ENCODE peak calls at places on chromosomes 11 and 22, in ten cellular contexts. One of them, this sample, is unnamed.

GRCh38 chr11:111324277-111324720 is 26.0 kb downstream of the POU2AF3 start:
- DNase-seq in right atrium auricular region: no peak
- DNase-seq in KG1: no peak
- DNase-seq in amniotic stem cell: peak; percentile 14
- DNase-seq in stromal cell of bone marrow: peak; percentile 58
- DNase-seq in NCI-H510A treated with DMSO at 0.1 percent for 48 hours: no peak
- DNase-seq in Ammon's horn: peak; percentile 28
- DNase-seq in ecto neural progenitor cell: no peak
- DNase-seq in ELR: no peak
- DNase-seq in bronchial epithelial cell: peak; percentile 30
- DNase-seq in this sample: no peak

GRCh38 chr22:48993655-48994054 is 834.0 kb downstream of the BRD1 start:
- DNase-seq in Ammon's horn: no peak
- DNase-seq in stromal cell of bone marrow: no peak
- DNase-seq in NCI-H510A treated with DMSO at 0.1 percent for 48 hours: no peak
- DNase-seq in KG1: no peak
- DNase-seq in ecto neural progenitor cell: peak; percentile 25
- DNase-seq in ELR: no peak
- DNase-seq in amniotic stem cell: no peak
- DNase-seq in right atrium auricular region: peak; percentile 26
- DNase-seq in bronchial epithelial cell: no peak
- DNase-seq in this sample: no peak

GRCh38 chr22:39432361-39432811 is 24.4 kb upstream of the MGAT3 start:
- DNase-seq in right atrium auricular region: no peak
- DNase-seq in ecto neural progenitor cell: no peak
- DNase-seq in bronchial epithelial cell: no peak
- DNase-seq in NCI-H510A treated with DMSO at 0.1 percent for 48 hours: no peak
- DNase-seq in KG1: no peak
- DNase-seq in stromal cell of bone marrow: no peak
- DNase-seq in ELR: no peak
- DNase-seq in Ammon's horn: no peak
- DNase-seq in amniotic stem cell: no peak
- DNase-seq in this sample: no peak

GRCh38 chr11:12862761-12863469 is 146.2 kb upstream of the RASSF10 start:
- DNase-seq in stromal cell of bone marrow: peak; percentile 55
- DNase-seq in KG1: no peak
- DNase-seq in Ammon's horn: peak; percentile 68
- DNase-seq in bronchial epithelial cell: no peak
- DNase-seq in ELR: peak; percentile 13
- DNase-seq in NCI-H510A treated with DMSO at 0.1 percent for 48 hours: peak; percentile 3
- DNase-seq in right atrium auricular region: no peak
- DNase-seq in amniotic stem cell: no peak
- DNase-seq in ecto neural progenitor cell: peak; percentile 82
- DNase-seq in this sample: peak; percentile 62

GRCh38 chr11:35554491-35555237 is 29.2 kb upstream of the PAMR1 start:
- DNase-seq in ecto neural progenitor cell: no peak
- DNase-seq in KG1: no peak
- DNase-seq in ELR: peak; percentile 46
- DNase-seq in Ammon's horn: no peak
- DNase-seq in amniotic stem cell: no peak
- DNase-seq in bronchial epithelial cell: no peak
- DNase-seq in stromal cell of bone marrow: no peak
- DNase-seq in right atrium auricular region: no peak
- DNase-seq in NCI-H510A treated with DMSO at 0.1 percent for 48 hours: peak; percentile 16
- DNase-seq in this sample: no peak

GRCh38 chr11:14059491-14059890 is 97.0 kb downstream of the SPON1 start:
- DNase-seq in stromal cell of bone marrow: no peak
- DNase-seq in bronchial epithelial cell: no peak
- DNase-seq in NCI-H510A treated with DMSO at 0.1 percent for 48 hours: no peak
- DNase-seq in KG1: no peak
- DNase-seq in right atrium auricular region: no peak
- DNase-seq in ELR: no peak
- DNase-seq in amniotic stem cell: no peak
- DNase-seq in Ammon's horn: peak; percentile 65
- DNase-seq in ecto neural progenitor cell: no peak
- DNase-seq in this sample: no peak

GRCh38 chr11:32615422-32615821 is 31.8 kb downstream of the EIF3M start:
- DNase-seq in amniotic stem cell: no peak
- DNase-seq in ELR: peak; percentile 24
- DNase-seq in ecto neural progenitor cell: no peak
- DNase-seq in stromal cell of bone marrow: no peak
- DNase-seq in KG1: no peak
- DNase-seq in NCI-H510A treated with DMSO at 0.1 percent for 48 hours: no peak
- DNase-seq in Ammon's horn: no peak
- DNase-seq in right atrium auricular region: no peak
- DNase-seq in bronchial epithelial cell: peak; percentile 5
- DNase-seq in this sample: no peak

GRCh38 chr22:39498368-39498767 is 3.7 kb upstream of the MIEF1 start:
- DNase-seq in stromal cell of bone marrow: no peak
- DNase-seq in ecto neural progenitor cell: no peak
- DNase-seq in KG1: no peak
- DNase-seq in NCI-H510A treated with DMSO at 0.1 percent for 48 hours: no peak
- DNase-seq in Ammon's horn: no peak
- DNase-seq in ELR: no peak
- DNase-seq in right atrium auricular region: no peak
- DNase-seq in amniotic stem cell: no peak
- DNase-seq in bronchial epithelial cell: no peak
- DNase-seq in this sample: peak; percentile 56

GRCh38 chr22:22745225-22746060 is 101.0 kb downstream of the GGTLC2 start:
- DNase-seq in ecto neural progenitor cell: peak; percentile 70
- DNase-seq in NCI-H510A treated with DMSO at 0.1 percent for 48 hours: peak; percentile 9
- DNase-seq in stromal cell of bone marrow: no peak
- DNase-seq in ELR: peak; percentile 17
- DNase-seq in Ammon's horn: peak; percentile 51
- DNase-seq in right atrium auricular region: no peak
- DNase-seq in amniotic stem cell: no peak
- DNase-seq in KG1: peak; percentile 38
- DNase-seq in bronchial epithelial cell: peak; percentile 20
- DNase-seq in this sample: peak; percentile 46

GRCh38 chr11:96038046-96038445 is 114.1 kb upstream of the MTMR2 start:
- DNase-seq in ELR: peak; percentile 6
- DNase-seq in ecto neural progenitor cell: no peak
- DNase-seq in NCI-H510A treated with DMSO at 0.1 percent for 48 hours: no peak
- DNase-seq in stromal cell of bone marrow: no peak
- DNase-seq in right atrium auricular region: no peak
- DNase-seq in Ammon's horn: no peak
- DNase-seq in bronchial epithelial cell: peak; percentile 62
- DNase-seq in KG1: no peak
- DNase-seq in amniotic stem cell: no peak
- DNase-seq in this sample: no peak

GRCh38 chr11:107756553-107756952 is 44.7 kb upstream of the SLN start:
- DNase-seq in right atrium auricular region: no peak
- DNase-seq in Ammon's horn: peak; percentile 62
- DNase-seq in KG1: no peak
- DNase-seq in NCI-H510A treated with DMSO at 0.1 percent for 48 hours: no peak
- DNase-seq in ELR: no peak
- DNase-seq in stromal cell of bone marrow: no peak
- DNase-seq in amniotic stem cell: no peak
- DNase-seq in bronchial epithelial cell: no peak
- DNase-seq in ecto neural progenitor cell: no peak
- DNase-seq in this sample: no peak

GRCh38 chr11:13247606-13248320 is 29.8 kb upstream of the BMAL1 start:
- DNase-seq in NCI-H510A treated with DMSO at 0.1 percent for 48 hours: no peak
- DNase-seq in bronchial epithelial cell: no peak
- DNase-seq in ecto neural progenitor cell: no peak
- DNase-seq in amniotic stem cell: no peak
- DNase-seq in ELR: no peak
- DNase-seq in KG1: no peak
- DNase-seq in right atrium auricular region: no peak
- DNase-seq in Ammon's horn: peak; percentile 10
- DNase-seq in stromal cell of bone marrow: no peak
- DNase-seq in this sample: no peak

This sample was measured in left ventricle myocardium superior.